ENCODE peak calls at places on chromosomes 1 and 21, in six cellular contexts. F is breast epithelium, D is tibial nerve, V is thyroid gland, C is sigmoid colon, Z is ovary. P is an unnamed sample.

GRCh38 chr1:155304558-155305063 is 3.4 kb upstream of the PKLR start:
- DNase-seq in F (no peak), D (no peak), V (no peak), C (no peak), Z (no peak), P (no peak)

GRCh38 chr1:22428672-22429071 is 23.0 kb upstream of the ZBTB40 start:
- DNase-seq in F (no peak), D (no peak), V (no peak), C (no peak), Z (no peak), P (no peak)

GRCh38 chr21:32131960-32132359 is 146.9 kb downstream of the MIS18A start:
- DNase-seq in F (no peak), D (no peak), V (peak; percentile 3), C (no peak), Z (no peak), P (no peak)

GRCh38 chr21:45381865-45382697 is 22.9 kb upstream of the COL18A1 start:
- DNase-seq in F (no peak), D (no peak), V (no peak), C (peak; percentile 60), Z (peak; percentile 32), P (peak; percentile 15)

GRCh38 chr1:217164403-217164802 is 441.2 kb upstream of the ESRRG start:
- DNase-seq in F (no peak), D (no peak), V (no peak), C (no peak), Z (no peak), P (no peak)

GRCh38 chr21:33025471-33026298 is at the start of gene OLIG2:
- DNase-seq in F (no peak), D (no peak), V (no peak), C (peak; percentile 50), Z (no peak), P (no peak)

GRCh38 chr1:35838693-35839245 is 31.0 kb downstream of the AGO4 start:
- DNase-seq in F (no peak), D (no peak), V (no peak), C (no peak), Z (no peak), P (no peak)

GRCh38 chr1:12618661-12619395 is 818 bp upstream of the DHRS3 start:
- DNase-seq in F (peak; percentile 78), D (peak; percentile 59), V (peak; percentile 62), C (peak; percentile 91), Z (peak; percentile 76), P (peak; percentile 77)

GRCh38 chr1:151935154-151935553 is 25.8 kb upstream of the THEM4 start:
- DNase-seq in F (no peak), D (no peak), V (no peak), C (no peak), Z (no peak), P (no peak)

GRCh38 chr1:56415258-56415657 is 164.1 kb downstream of the PLPP3 start:
- DNase-seq in F (no peak), D (no peak), V (no peak), C (no peak), Z (no peak), P (no peak)

GRCh38 chr21:24197132-24197643 is 1410.1 kb downstream of the MRPL39 start:
- DNase-seq in F (no peak), D (no peak), V (no peak), C (no peak), Z (no peak), P (no peak)

GRCh38 chr21:34670220-34670961 is 1.6 kb downstream of the CLIC6 start:
- DNase-seq in F (no peak), D (no peak), V (peak; percentile 23), C (no peak), Z (no peak), P (no peak)

GRCh38 chr1:184027751-184028682 is 9.5 kb downstream of the COLGALT2 start:
- DNase-seq in F (no peak), D (no peak), V (no peak), C (no peak), Z (no peak), P (no peak)

GRCh38 chr1:162566870-162567269 is 5.3 kb downstream of the UAP1 start:
- DNase-seq in F (no peak), D (no peak), V (no peak), C (no peak), Z (no peak), P (no peak)

GRCh38 chr1:82042306-82042705 is 241.6 kb downstream of the ADGRL2 start:
- DNase-seq in F (no peak), D (no peak), V (no peak), C (no peak), Z (no peak), P (no peak)

GRCh38 chr21:45986316-45987051 is 4.9 kb downstream of the COL6A1 start:
- DNase-seq in F (no peak), D (no peak), V (no peak), C (peak; percentile 64), Z (peak; percentile 20), P (peak; percentile 16)

GRCh38 chr21:45278156-45278911 is 9.4 kb downstream of the POFUT2 start:
- DNase-seq in F (no peak), D (no peak), V (no peak), C (peak; percentile 60), Z (peak; percentile 15), P (no peak)

GRCh38 chr1:246703581-246703980 is 20.6 kb upstream of the SCCPDH start:
- DNase-seq in F (no peak), D (no peak), V (no peak), C (no peak), Z (no peak), P (no peak)

GRCh38 chr1:198030682-198031081 is 113.5 kb downstream of the LHX9 start:
- DNase-seq in F (no peak), D (no peak), V (no peak), C (no peak), Z (no peak), P (no peak)

GRCh38 chr1:52003877-52004276 is 13.4 kb upstream of the RAB3B start:
- DNase-seq in F (no peak), D (no peak), V (no peak), C (no peak), Z (no peak), P (no peak)

DNA sequence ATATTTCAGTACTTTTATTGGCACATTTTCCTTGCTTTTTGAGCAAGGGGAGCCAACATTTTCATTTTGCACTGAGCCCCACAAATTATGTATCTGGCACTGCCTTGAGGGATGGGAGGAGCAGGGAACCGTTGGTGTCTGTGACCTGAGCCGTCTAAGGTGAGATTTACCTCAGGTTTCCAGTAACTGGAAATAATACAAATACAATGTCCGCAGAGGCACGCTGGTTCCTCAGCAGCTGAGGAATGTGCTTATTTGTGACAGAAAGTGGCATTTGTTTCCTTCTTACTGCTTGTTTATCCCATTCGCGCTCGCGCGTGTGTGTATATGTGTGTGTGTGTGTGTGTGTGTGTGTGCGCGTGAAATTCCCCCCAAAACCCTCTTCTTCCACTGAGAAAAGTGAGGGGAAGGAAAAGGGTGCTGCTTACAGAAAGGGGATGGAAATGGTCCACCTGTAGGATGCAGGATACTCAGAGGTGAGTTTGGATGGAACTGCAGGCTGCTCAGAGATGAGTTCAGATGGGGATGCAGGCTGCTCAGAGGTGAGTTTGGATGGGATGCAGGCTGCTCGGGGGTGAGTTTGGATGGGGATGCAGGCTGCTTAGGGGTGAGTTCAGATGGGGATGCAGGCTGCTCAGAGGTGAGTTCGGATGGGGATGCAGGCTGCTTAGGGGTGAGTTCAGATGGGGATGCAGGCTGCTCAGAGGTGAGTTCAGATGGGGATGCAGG is 30.2 kb upstream of the SLAMF1 start:
- DNase-seq in F (no peak), D (no peak), V (no peak), C (no peak), Z (no peak), P (no peak)
- TF ChIP-seq POLR2A in F (no peak), D (no peak), V (no peak), C (no peak), Z (no peak), P (no peak)

GRCh38 chr1:8878448-8879347 is at the start of gene ENO1:
- DNase-seq in F (peak; percentile 98), D (peak; percentile 98), V (peak; percentile 96), C (peak; percentile 99), Z (peak; percentile 99), P (peak; percentile 99)
- TF ChIP-seq POLR2A in F (peak; percentile 97), D (peak; percentile 95), V (peak; percentile 98), C (peak; percentile 96), Z (peak; percentile 95), P (peak; percentile 90)

GRCh38 chr1:225652726-225653462 is at the start of gene ENAH:
- DNase-seq in F (peak; percentile 78), D (peak; percentile 65), V (peak; percentile 82), C (peak; percentile 93), Z (peak; percentile 90), P (peak; percentile 86)
- TF ChIP-seq POLR2A in F (no peak), D (peak; percentile 36), V (peak; percentile 89), C (no peak), Z (peak; percentile 91), P (peak; percentile 86)

GRCh38 chr1:29519733-29520132 is 283.4 kb downstream of the PTPRU start:
- DNase-seq in F (no peak), D (no peak), V (no peak), C (peak; percentile 39), Z (peak; percentile 8), P (no peak)

GRCh38 chr1:29520571-29521437 is 284.5 kb downstream of the PTPRU start:
- DNase-seq in F (no peak), D (no peak), V (no peak), C (peak; percentile 40), Z (peak; percentile 1), P (no peak)

GRCh38 chr1:29518183-29518835 is 282.0 kb downstream of the PTPRU start:
- DNase-seq in F (no peak), D (no peak), V (no peak), C (peak; percentile 21), Z (no peak), P (no peak)

GRCh38 chr1:29517251-29518080 is 281.1 kb downstream of the PTPRU start:
- DNase-seq in F (no peak), D (no peak), V (no peak), C (peak; percentile 46), Z (no peak), P (no peak)

DNA sequence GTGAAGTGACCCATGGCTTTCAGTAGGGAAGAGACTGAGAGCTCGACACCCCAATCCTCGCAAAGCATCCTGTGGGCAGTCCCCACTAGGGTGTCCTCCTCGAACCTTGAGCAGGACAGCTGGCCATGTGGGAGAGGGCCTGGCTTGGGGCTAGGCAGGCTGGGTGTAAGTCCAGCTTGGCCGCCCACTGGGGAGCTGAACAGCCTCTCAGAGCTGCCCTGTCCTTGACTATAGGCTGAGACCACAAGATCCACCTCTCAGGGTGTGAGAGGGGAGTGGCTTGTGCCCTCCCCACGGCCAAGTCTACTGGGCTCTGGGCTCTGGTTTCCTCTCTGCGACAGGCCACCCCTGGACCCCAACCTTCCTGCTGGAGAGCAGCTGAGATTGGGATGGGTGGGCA is 282.8 kb downstream of the PTPRU start:
- DNase-seq in F (no peak), D (no peak), V (no peak), C (peak; percentile 40), Z (peak; percentile 11), P (no peak)
- TF ChIP-seq POLR2A in F (no peak), D (no peak), V (no peak), C (no peak), Z (no peak), P (no peak)

GRCh38 chr1:201882665-201883132 is 6.0 kb upstream of the SHISA4 start:
- DNase-seq in F (peak; percentile 10), D (no peak), V (no peak), C (no peak), Z (no peak), P (no peak)
- TF ChIP-seq POLR2A in F (no peak), D (no peak), V (no peak), C (no peak), Z (no peak), P (no peak)

GRCh38 chr1:228205526-228206436 is 2.1 kb upstream of the OBSCN start:
- DNase-seq in F (no peak), D (no peak), V (no peak), C (no peak), Z (no peak), P (no peak)
- TF ChIP-seq POLR2A in F (no peak), D (no peak), V (no peak), C (no peak), Z (no peak), P (no peak)

P was measured in uterus.